ENCODE peak calls at places on chromosomes 2 and 18, in six cellular contexts. One of them, this sample, is unnamed.

GRCh38 chr2:74583504-74583903 is 29.0 kb downstream of the DOK1 start:
- DNase-seq in activated CD4-positive, alpha-beta T cell treated with anti-CD3 and anti-CD28 coated beads, Interleukin-2, amount 10 ng/mL, durations not matched to agents 7 days and 5 days: no peak
- DNase-seq in T-helper 2 cell: no peak
- DNase-seq in NCI-H2081: no peak
- DNase-seq in effector memory CD8-positive, alpha-beta T cell: no peak
- DNase-seq in WTC11: no peak
- DNase-seq in this sample: no peak

GRCh38 chr2:166643980-166644379 is 149.9 kb upstream of the SCN7A start:
- DNase-seq in activated CD4-positive, alpha-beta T cell treated with anti-CD3 and anti-CD28 coated beads, Interleukin-2, amount 10 ng/mL, durations not matched to agents 7 days and 5 days: no peak
- DNase-seq in T-helper 2 cell: no peak
- DNase-seq in NCI-H2081: no peak
- DNase-seq in effector memory CD8-positive, alpha-beta T cell: no peak
- DNase-seq in WTC11: no peak
- DNase-seq in this sample: no peak

GRCh38 chr2:160387558-160388262 is 105.9 kb downstream of the RBMS1 start:
- DNase-seq in activated CD4-positive, alpha-beta T cell treated with anti-CD3 and anti-CD28 coated beads, Interleukin-2, amount 10 ng/mL, durations not matched to agents 7 days and 5 days: no peak
- DNase-seq in T-helper 2 cell: no peak
- DNase-seq in NCI-H2081: no peak
- DNase-seq in effector memory CD8-positive, alpha-beta T cell: no peak
- DNase-seq in WTC11: no peak
- DNase-seq in this sample: no peak

GRCh38 chr2:200219400-200220113 is 86.9 kb upstream of the SPATS2L start:
- DNase-seq in activated CD4-positive, alpha-beta T cell treated with anti-CD3 and anti-CD28 coated beads, Interleukin-2, amount 10 ng/mL, durations not matched to agents 7 days and 5 days: no peak
- DNase-seq in T-helper 2 cell: no peak
- DNase-seq in NCI-H2081: no peak
- DNase-seq in effector memory CD8-positive, alpha-beta T cell: no peak
- DNase-seq in WTC11: no peak
- DNase-seq in this sample: no peak

GRCh38 chr2:238945433-238946150 is 97.7 kb downstream of the TWIST2 start:
- DNase-seq in activated CD4-positive, alpha-beta T cell treated with anti-CD3 and anti-CD28 coated beads, Interleukin-2, amount 10 ng/mL, durations not matched to agents 7 days and 5 days: no peak
- DNase-seq in T-helper 2 cell: no peak
- DNase-seq in NCI-H2081: no peak
- DNase-seq in effector memory CD8-positive, alpha-beta T cell: no peak
- DNase-seq in WTC11: peak; percentile 82
- DNase-seq in this sample: no peak

GRCh38 chr2:54613361-54613760 is 110.1 kb upstream of the EML6 start:
- DNase-seq in activated CD4-positive, alpha-beta T cell treated with anti-CD3 and anti-CD28 coated beads, Interleukin-2, amount 10 ng/mL, durations not matched to agents 7 days and 5 days: no peak
- DNase-seq in T-helper 2 cell: no peak
- DNase-seq in NCI-H2081: no peak
- DNase-seq in effector memory CD8-positive, alpha-beta T cell: no peak
- DNase-seq in WTC11: no peak
- DNase-seq in this sample: no peak

GRCh38 chr2:227881866-227882517 is 10.6 kb downstream of the DAW1 start:
- DNase-seq in activated CD4-positive, alpha-beta T cell treated with anti-CD3 and anti-CD28 coated beads, Interleukin-2, amount 10 ng/mL, durations not matched to agents 7 days and 5 days: no peak
- DNase-seq in T-helper 2 cell: no peak
- DNase-seq in NCI-H2081: no peak
- DNase-seq in effector memory CD8-positive, alpha-beta T cell: no peak
- DNase-seq in WTC11: no peak
- DNase-seq in this sample: peak; percentile 74

GRCh38 chr2:102788880-102789250 is 27.0 kb downstream of the TMEM182 start:
- DNase-seq in activated CD4-positive, alpha-beta T cell treated with anti-CD3 and anti-CD28 coated beads, Interleukin-2, amount 10 ng/mL, durations not matched to agents 7 days and 5 days: no peak
- DNase-seq in T-helper 2 cell: no peak
- DNase-seq in NCI-H2081: no peak
- DNase-seq in effector memory CD8-positive, alpha-beta T cell: no peak
- DNase-seq in WTC11: no peak
- DNase-seq in this sample: no peak

GRCh38 chr2:42092084-42092996 is 44.5 kb downstream of the PKDCC start:
- DNase-seq in activated CD4-positive, alpha-beta T cell treated with anti-CD3 and anti-CD28 coated beads, Interleukin-2, amount 10 ng/mL, durations not matched to agents 7 days and 5 days: no peak
- DNase-seq in T-helper 2 cell: no peak
- DNase-seq in NCI-H2081: no peak
- DNase-seq in effector memory CD8-positive, alpha-beta T cell: no peak
- DNase-seq in WTC11: no peak
- DNase-seq in this sample: no peak

GRCh38 chr2:95076705-95077520 is 44.7 kb downstream of the MRPS5 start:
- DNase-seq in activated CD4-positive, alpha-beta T cell treated with anti-CD3 and anti-CD28 coated beads, Interleukin-2, amount 10 ng/mL, durations not matched to agents 7 days and 5 days: peak; percentile 94
- DNase-seq in T-helper 2 cell: peak; percentile 87
- DNase-seq in NCI-H2081: peak; percentile 87
- DNase-seq in effector memory CD8-positive, alpha-beta T cell: peak; percentile 70
- DNase-seq in WTC11: peak; percentile 92
- DNase-seq in this sample: peak; percentile 74

GRCh38 chr2:219109468-219109867 is 48.7 kb upstream of the IHH start:
- DNase-seq in activated CD4-positive, alpha-beta T cell treated with anti-CD3 and anti-CD28 coated beads, Interleukin-2, amount 10 ng/mL, durations not matched to agents 7 days and 5 days: peak; percentile 22
- DNase-seq in T-helper 2 cell: no peak
- DNase-seq in NCI-H2081: no peak
- DNase-seq in effector memory CD8-positive, alpha-beta T cell: no peak
- DNase-seq in WTC11: peak; percentile 72
- DNase-seq in this sample: no peak

GRCh38 chr2:42100696-42101585 is 53.1 kb downstream of the PKDCC start:
- DNase-seq in activated CD4-positive, alpha-beta T cell treated with anti-CD3 and anti-CD28 coated beads, Interleukin-2, amount 10 ng/mL, durations not matched to agents 7 days and 5 days: peak; percentile 52
- DNase-seq in T-helper 2 cell: peak; percentile 60
- DNase-seq in NCI-H2081: no peak
- DNase-seq in effector memory CD8-positive, alpha-beta T cell: peak; percentile 68
- DNase-seq in WTC11: peak; percentile 67
- DNase-seq in this sample: peak; percentile 56

GRCh38 chr2:215664847-215665525 is 229.1 kb upstream of the FN1 start:
- DNase-seq in activated CD4-positive, alpha-beta T cell treated with anti-CD3 and anti-CD28 coated beads, Interleukin-2, amount 10 ng/mL, durations not matched to agents 7 days and 5 days: no peak
- DNase-seq in T-helper 2 cell: no peak
- DNase-seq in NCI-H2081: no peak
- DNase-seq in effector memory CD8-positive, alpha-beta T cell: no peak
- DNase-seq in WTC11: no peak
- DNase-seq in this sample: no peak

GRCh38 chr2:105875241-105875640 is 130.5 kb downstream of the NCK2 start:
- DNase-seq in activated CD4-positive, alpha-beta T cell treated with anti-CD3 and anti-CD28 coated beads, Interleukin-2, amount 10 ng/mL, durations not matched to agents 7 days and 5 days: no peak
- DNase-seq in T-helper 2 cell: no peak
- DNase-seq in NCI-H2081: no peak
- DNase-seq in effector memory CD8-positive, alpha-beta T cell: no peak
- DNase-seq in WTC11: no peak
- DNase-seq in this sample: no peak

GRCh38 chr2:68185541-68186164 is 28.0 kb downstream of the PNO1 start:
- DNase-seq in activated CD4-positive, alpha-beta T cell treated with anti-CD3 and anti-CD28 coated beads, Interleukin-2, amount 10 ng/mL, durations not matched to agents 7 days and 5 days: peak; percentile 60
- DNase-seq in T-helper 2 cell: peak; percentile 53
- DNase-seq in NCI-H2081: peak; percentile 3
- DNase-seq in effector memory CD8-positive, alpha-beta T cell: peak; percentile 34
- DNase-seq in WTC11: peak; percentile 74
- DNase-seq in this sample: peak; percentile 42

GRCh38 chr2:235511751-235512698 is 18.2 kb downstream of the AGAP1 start:
- DNase-seq in activated CD4-positive, alpha-beta T cell treated with anti-CD3 and anti-CD28 coated beads, Interleukin-2, amount 10 ng/mL, durations not matched to agents 7 days and 5 days: no peak
- DNase-seq in T-helper 2 cell: no peak
- DNase-seq in NCI-H2081: no peak
- DNase-seq in effector memory CD8-positive, alpha-beta T cell: no peak
- DNase-seq in WTC11: no peak
- DNase-seq in this sample: no peak

GRCh38 chr18:73737990-73738389 is 409.6 kb downstream of the FBXO15 start:
- DNase-seq in activated CD4-positive, alpha-beta T cell treated with anti-CD3 and anti-CD28 coated beads, Interleukin-2, amount 10 ng/mL, durations not matched to agents 7 days and 5 days: no peak
- DNase-seq in T-helper 2 cell: no peak
- DNase-seq in NCI-H2081: no peak
- DNase-seq in effector memory CD8-positive, alpha-beta T cell: no peak
- DNase-seq in WTC11: no peak
- DNase-seq in this sample: no peak

GRCh38 chr2:130850788-130851623 is 14.3 kb downstream of the ARHGEF4 start:
- DNase-seq in activated CD4-positive, alpha-beta T cell treated with anti-CD3 and anti-CD28 coated beads, Interleukin-2, amount 10 ng/mL, durations not matched to agents 7 days and 5 days: no peak
- DNase-seq in T-helper 2 cell: no peak
- DNase-seq in NCI-H2081: no peak
- DNase-seq in effector memory CD8-positive, alpha-beta T cell: no peak
- DNase-seq in WTC11: no peak
- DNase-seq in this sample: no peak